ENCODE peak calls at places on chromosomes 2 and 18, in four cellular contexts. W is GM12878, G is HepG2, M is K562. C is an unnamed sample.

GRCh38 chr2:39620067-39620466 is 45.6 kb upstream of the TMEM178A start:
- DNase-seq in W (no peak), G (peak; percentile 17), M (peak; percentile 76), C (peak; percentile 25)

GRCh38 chr2:196172976-196173375 is 1.6 kb upstream of the STK17B start:
- DNase-seq in W (no peak), G (no peak), M (no peak), C (no peak)

GRCh38 chr2:200756618-200757321 is 54.9 kb upstream of the BZW1 start:
- DNase-seq in W (no peak), G (peak; percentile 95), M (peak; percentile 23), C (no peak)

GRCh38 chr2:119746836-119747235 is 12.9 kb upstream of the PTPN4 start:
- DNase-seq in W (no peak), G (no peak), M (no peak), C (no peak)

GRCh38 chr2:4973973-4974372 is 718.2 kb upstream of the SOX11 start:
- DNase-seq in W (no peak), G (no peak), M (no peak), C (no peak)

GRCh38 chr2:179580378-179581146 is 280.9 kb downstream of the ZNF385B start:
- DNase-seq in W (no peak), G (peak; percentile 91), M (no peak), C (no peak)

GRCh38 chr18:73948497-73948896 is 199.1 kb downstream of the FBXO15 start:
- DNase-seq in W (no peak), G (no peak), M (no peak), C (no peak)

GRCh38 chr18:55124078-55124477 is 164.8 kb upstream of the CCDC68 start:
- DNase-seq in W (no peak), G (no peak), M (no peak), C (no peak)

GRCh38 chr2:201440182-201440581 is 11.1 kb downstream of the TRAK2 start:
- DNase-seq in W (no peak), G (peak; percentile 77), M (peak; percentile 79), C (no peak)

GRCh38 chr18:48539406-48540328 is 836 bp downstream of the CTIF start:
- DNase-seq in W (no peak), G (no peak), M (peak; percentile 18), C (peak; percentile 17)

GRCh38 chr2:242098034-242098433 is 228.5 kb downstream of the RTP5 start:
- DNase-seq in W (no peak), G (no peak), M (peak; percentile 8), C (no peak)

GRCh38 chr18:27704721-27705361 is 472.1 kb downstream of the CDH2 start:
- DNase-seq in W (no peak), G (no peak), M (no peak), C (no peak)

GRCh38 chr18:66616523-66616983 is 12.7 kb upstream of the CDH19 start:
- DNase-seq in W (no peak), G (peak; percentile 35), M (no peak), C (peak; percentile 5)

GRCh38 chr2:234488913-234489451 is 7.9 kb downstream of the ARL4C start:
- DNase-seq in W (peak; percentile 51), G (no peak), M (no peak), C (no peak)

GRCh38 chr18:35456181-35456850 is 41.4 kb downstream of the INO80C start:
- DNase-seq in W (no peak), G (no peak), M (no peak), C (no peak)

GRCh38 chr2:105395691-105396090 is 3.2 kb downstream of the FHL2 start:
- DNase-seq in W (no peak), G (no peak), M (no peak), C (no peak)

DNA sequence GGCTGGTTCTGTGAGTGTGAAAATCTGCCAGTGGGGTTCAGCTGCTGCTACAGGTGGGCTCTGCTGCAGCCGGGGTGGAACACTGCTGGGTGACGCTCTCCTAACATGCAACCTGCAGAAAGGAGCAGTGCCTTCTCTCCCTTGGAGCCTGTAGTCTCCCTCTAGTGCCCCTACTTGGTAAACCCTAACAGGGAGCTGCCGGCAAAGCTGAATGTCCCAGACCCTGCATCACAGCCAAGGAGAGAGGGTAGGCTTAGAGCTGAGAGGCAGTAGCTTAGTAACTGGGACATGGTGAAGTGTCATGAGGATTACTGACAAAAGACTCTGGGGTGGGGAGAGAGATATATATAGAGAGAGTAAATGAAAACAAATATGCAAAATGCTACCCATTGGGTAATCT is 9.8 kb downstream of the NCAPH start:
- DNase-seq in W (no peak), G (peak; percentile 30), M (no peak), C (peak; percentile 21)
- TF ChIP-seq FOXK2 in W (no peak), G (no peak), M (no peak), C (no peak)

GRCh38 chr18:1048048-1048447 is 143.4 kb downstream of the ADCYAP1 start:
- DNase-seq in W (no peak), G (no peak), M (no peak), C (no peak)
- TF ChIP-seq FOXK2 in W (no peak), G (no peak), M (no peak), C (no peak)

GRCh38 chr18:56574827-56575226 is 63.6 kb downstream of the TXNL1 start:
- DNase-seq in W (no peak), G (no peak), M (no peak), C (no peak)
- TF ChIP-seq FOXK2 in W (no peak), G (no peak), M (no peak), C (no peak)

GRCh38 chr2:54469484-54470053 is 13.4 kb downstream of the SPTBN1 start:
- DNase-seq in W (no peak), G (no peak), M (no peak), C (no peak)

GRCh38 chr2:54471221-54471711 is 15.1 kb downstream of the SPTBN1 start:
- DNase-seq in W (peak; percentile 55), G (peak; percentile 90), M (no peak), C (peak; percentile 42)

GRCh38 chr2:54468643-54469042 is 12.5 kb downstream of the SPTBN1 start:
- DNase-seq in W (no peak), G (no peak), M (no peak), C (no peak)

GRCh38 chr2:54473876-54474275 is 17.7 kb downstream of the SPTBN1 start:
- DNase-seq in W (no peak), G (no peak), M (no peak), C (no peak)

GRCh38 chr2:54470241-54470938 is 14.3 kb downstream of the SPTBN1 start:
- DNase-seq in W (no peak), G (no peak), M (no peak), C (no peak)
- TF ChIP-seq FOXK2 in W (no peak), G (no peak), M (no peak), C (no peak)

DNA sequence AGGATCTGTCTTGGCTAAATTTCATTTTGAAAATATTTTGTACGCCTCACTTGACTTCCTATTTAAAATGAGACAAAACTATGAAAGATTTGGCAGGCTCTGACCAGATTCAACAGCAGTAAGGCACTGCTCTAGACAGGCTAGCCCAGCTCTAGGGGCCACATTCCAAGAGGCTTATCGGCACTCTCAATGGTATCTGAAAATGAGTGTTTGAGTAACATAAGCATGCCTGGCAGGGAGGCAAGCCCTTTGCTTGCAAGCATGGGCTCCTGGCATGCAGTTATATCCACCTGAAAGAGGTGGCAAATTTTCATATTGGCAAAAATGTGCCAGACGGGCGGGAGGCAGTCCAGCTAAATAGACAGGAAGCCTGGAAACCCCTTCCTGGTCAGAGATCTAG is 10.5 kb downstream of the CAPN13 start:
- DNase-seq in W (no peak), G (no peak), M (no peak), C (no peak)
- TF ChIP-seq FOXK2 in W (no peak), G (no peak), M (no peak), C (no peak)

C was measured in HEK293T.